ENCODE peak calls at places on chromosome 13, in four cellular contexts. R is IMR-90, S is fibroblast of pulmonary artery, U is PC-9. H is an unnamed sample.

GRCh38 chr13:36038785-36039415 is 92.3 kb downstream of the DCLK1 start:
- DNase-seq in S (peak), U (no peak), R (no peak), H (no peak)

GRCh38 chr13:78732445-78733017 is 73.6 kb upstream of the OBI1 start:
- DNase-seq in R (no peak), S (no peak), U (no peak), H (no peak)

GRCh38 chr13:30088312-30088855 is 219.0 kb downstream of the KATNAL1 start:
- DNase-seq in S (no peak), R (peak), U (no peak), H (no peak)

GRCh38 chr13:110233181-110233641 is 73.7 kb downstream of the COL4A1 start:
- DNase-seq in S (peak), U (no peak), R (peak), H (peak)

GRCh38 chr13:54953786-54954185 is 1925.2 kb downstream of the OLFM4 start:
- DNase-seq in R (no peak), S (no peak), U (no peak), H (no peak)

GRCh38 chr13:84339456-84339855 is 457.2 kb upstream of the SLITRK1 start:
- DNase-seq in R (no peak), S (no peak), U (no peak), H (no peak)

GRCh38 chr13:51902776-51903175 is 41.0 kb downstream of the CCDC70 start:
- DNase-seq in R (no peak), U (no peak), S (no peak), H (no peak)

GRCh38 chr13:112953591-112954487 is 15.2 kb upstream of the MCF2L start:
- DNase-seq in S (no peak), R (no peak), U (no peak), H (no peak)

GRCh38 chr13:25085125-25085742 is 10.7 kb upstream of the PABPC3 start:
- DNase-seq in S (peak), U (no peak), R (peak), H (peak)

GRCh38 chr13:85373322-85373721 is 425.9 kb downstream of the SLITRK6 start:
- DNase-seq in U (no peak), R (no peak), S (no peak), H (no peak)

GRCh38 chr13:104773775-104774174 is 1707.6 kb upstream of the SLC10A2 start:
- DNase-seq in S (peak), U (peak), R (peak), H (peak)

GRCh38 chr13:30857636-30858035 is 48.4 kb upstream of the MEDAG start:
- DNase-seq in S (no peak), R (no peak), U (no peak), H (no peak)

GRCh38 chr13:92938481-92939020 is 288.1 kb upstream of the GPC6 start:
- DNase-seq in U (no peak), R (no peak), S (no peak), H (no peak)

GRCh38 chr13:20340759-20341161 is 108.6 kb upstream of the GJB6 start:
- DNase-seq in U (no peak), S (peak), R (no peak), H (peak)

GRCh38 chr13:79593611-79594275 is 112.8 kb downstream of the NDFIP2 start:
- DNase-seq in S (peak), R (peak), U (no peak), H (peak)

GRCh38 chr13:27076411-27076810 is 95.2 kb downstream of the USP12 start:
- DNase-seq in R (peak), S (peak), U (no peak), H (peak)

GRCh38 chr13:35292329-35292728 is 184.2 kb downstream of the MAB21L1 start:
- DNase-seq in R (no peak), U (no peak), S (no peak), H (no peak)

GRCh38 chr13:51801631-51802099 is 2.3 kb downstream of the DHRS12 start:
- DNase-seq in R (no peak), U (no peak), S (no peak), H (peak)

GRCh38 chr13:51539887-51540286 is 44.4 kb upstream of the WDFY2 start:
- DNase-seq in S (peak), U (no peak), R (peak), H (peak)

GRCh38 chr13:114341003-114341777 is 26.9 kb downstream of the CHAMP1 start:
- DNase-seq in S (no peak), R (no peak), U (no peak), H (no peak)

GRCh38 chr13:75250526-75251183 is 231.3 kb downstream of the TBC1D4 start:
- DNase-seq in S (peak), R (peak), U (no peak), H (peak)

GRCh38 chr13:29835280-29836061 is 14.9 kb downstream of the UBL3 start:
- DNase-seq in S (no peak), R (no peak), U (no peak), H (no peak)

GRCh38 chr13:100892981-100893380 is 218.4 kb upstream of the TMTC4 start:
- DNase-seq in U (no peak), S (no peak), R (no peak), H (no peak)

GRCh38 chr13:32969516-32969941 is 46.7 kb upstream of the KL start:
- DNase-seq in S (peak), U (no peak), R (peak), H (peak)
- H3K4me3 ChIP-seq in S (no peak), U (no peak), R (peak), H (no peak)

GRCh38 chr13:98570929-98571372 is 6.0 kb downstream of the STK24 start:
- DNase-seq in S (no peak), U (peak), R (no peak), H (peak)
- TF ChIP-seq CTCF in S (no peak), U (no peak), R (no peak), H (no peak)

DNA sequence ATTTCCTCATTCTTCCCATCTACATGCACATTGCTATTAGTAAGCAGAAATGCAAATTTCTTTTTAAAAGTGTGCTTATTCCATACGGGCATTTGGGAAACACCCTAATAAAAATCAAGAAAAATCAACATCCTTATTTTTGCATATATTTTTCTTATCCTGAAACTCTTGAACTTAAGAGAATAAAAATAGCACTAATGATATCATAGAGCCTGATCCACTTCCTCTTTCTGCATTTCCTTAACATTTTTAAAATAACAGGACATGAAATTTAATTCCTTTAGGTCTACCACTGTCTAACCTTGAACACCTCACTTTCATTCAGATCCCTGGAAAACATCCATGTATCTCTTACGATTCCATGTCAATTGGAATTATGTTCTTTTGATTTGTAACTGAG is 123.2 kb downstream of the VWA8 start:
- DNase-seq in U (no peak), R (peak), S (peak), H (no peak)
- H3K4me3 ChIP-seq in U (no peak), R (no peak), S (no peak), H (no peak)

GRCh38 chr13:101919541-101920306 is 467.2 kb downstream of the ITGBL1 start:
- DNase-seq in U (no peak), R (peak), S (peak), H (peak)
- TF ChIP-seq CTCF in U (no peak), R (no peak), S (no peak), H (no peak)

DNA sequence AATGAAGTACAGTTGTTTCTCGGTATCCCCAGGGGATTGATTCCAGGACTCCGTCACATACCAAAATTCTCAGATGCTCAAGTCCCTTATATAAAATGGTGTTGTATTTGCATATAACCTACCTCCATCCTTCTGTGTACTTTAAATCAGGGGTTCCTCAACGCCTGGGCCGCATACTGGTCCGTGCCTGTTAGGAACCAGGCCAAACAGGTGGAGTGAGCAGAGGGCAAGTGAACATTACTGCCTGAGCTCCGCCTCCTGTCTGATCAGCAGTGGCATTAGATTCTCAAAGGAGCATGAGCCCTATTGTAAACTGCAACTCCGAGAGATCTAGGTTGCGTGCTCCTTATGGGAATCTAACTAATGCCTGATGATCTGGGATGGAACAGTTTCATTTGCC is 42.2 kb upstream of the KCTD4 start:
- DNase-seq in S (no peak), R (no peak), U (no peak), H (no peak)
- H3K4me3 ChIP-seq in S (no peak), R (no peak), U (no peak), H (no peak)